ENCODE peak calls at places on chromosomes 3 and 15, in eight cellular contexts. One of them, this sample, is unnamed.

GRCh38 chr15:99167640-99168039 is 62.8 kb downstream of the SYNM start:
- DNase-seq in right atrium auricular region: no peak
- DNase-seq in tibial artery: no peak
- DNase-seq in ovary: no peak
- DNase-seq in endodermal cell: no peak
- DNase-seq in cardiac muscle cell: no peak
- DNase-seq in CD8-positive, alpha-beta T cell: no peak
- DNase-seq in heart right ventricle: no peak
- DNase-seq in this sample: no peak

GRCh38 chr3:106130384-106131084 is 261.7 kb upstream of the CBLB start:
- DNase-seq in cardiac muscle cell: peak; percentile 91
- DNase-seq in endodermal cell: no peak
- DNase-seq in heart right ventricle: no peak
- DNase-seq in tibial artery: no peak
- DNase-seq in CD8-positive, alpha-beta T cell: no peak
- DNase-seq in right atrium auricular region: no peak
- DNase-seq in ovary: no peak
- DNase-seq in this sample: no peak

GRCh38 chr3:190534986-190535385 is 21.1 kb downstream of the IL1RAP start:
- DNase-seq in ovary: no peak
- DNase-seq in CD8-positive, alpha-beta T cell: no peak
- DNase-seq in tibial artery: no peak
- DNase-seq in heart right ventricle: no peak
- DNase-seq in endodermal cell: no peak
- DNase-seq in right atrium auricular region: no peak
- DNase-seq in cardiac muscle cell: peak; percentile 34
- DNase-seq in this sample: no peak

GRCh38 chr3:27943106-27943505 is 221.0 kb upstream of the EOMES start:
- DNase-seq in endodermal cell: peak; percentile 83
- DNase-seq in tibial artery: no peak
- DNase-seq in heart right ventricle: no peak
- DNase-seq in CD8-positive, alpha-beta T cell: no peak
- DNase-seq in right atrium auricular region: no peak
- DNase-seq in ovary: no peak
- DNase-seq in cardiac muscle cell: peak; percentile 36
- DNase-seq in this sample: peak; percentile 45

GRCh38 chr3:18429021-18429745 is 4.0 kb upstream of the SATB1 start:
- DNase-seq in endodermal cell: no peak
- DNase-seq in CD8-positive, alpha-beta T cell: no peak
- DNase-seq in right atrium auricular region: no peak
- DNase-seq in cardiac muscle cell: no peak
- DNase-seq in tibial artery: no peak
- DNase-seq in heart right ventricle: no peak
- DNase-seq in ovary: no peak
- DNase-seq in this sample: no peak

GRCh38 chr3:180296971-180297370 is 260.2 kb upstream of the PEX5L start:
- DNase-seq in heart right ventricle: no peak
- DNase-seq in endodermal cell: no peak
- DNase-seq in CD8-positive, alpha-beta T cell: no peak
- DNase-seq in tibial artery: no peak
- DNase-seq in right atrium auricular region: no peak
- DNase-seq in ovary: no peak
- DNase-seq in cardiac muscle cell: no peak
- DNase-seq in this sample: no peak

GRCh38 chr3:106296111-106296510 is 427.3 kb upstream of the CBLB start:
- DNase-seq in cardiac muscle cell: no peak
- DNase-seq in ovary: no peak
- DNase-seq in endodermal cell: no peak
- DNase-seq in tibial artery: no peak
- DNase-seq in CD8-positive, alpha-beta T cell: no peak
- DNase-seq in heart right ventricle: no peak
- DNase-seq in right atrium auricular region: no peak
- DNase-seq in this sample: no peak

GRCh38 chr3:133769536-133769935 is 23.3 kb downstream of the TF start:
- DNase-seq in ovary: no peak
- DNase-seq in CD8-positive, alpha-beta T cell: no peak
- DNase-seq in right atrium auricular region: no peak
- DNase-seq in endodermal cell: no peak
- DNase-seq in tibial artery: no peak
- DNase-seq in heart right ventricle: no peak
- DNase-seq in cardiac muscle cell: no peak
- DNase-seq in this sample: no peak

GRCh38 chr3:51896607-51897305 is 6.4 kb downstream of the IQCF1 start:
- DNase-seq in cardiac muscle cell: peak; percentile 6
- DNase-seq in endodermal cell: no peak
- DNase-seq in tibial artery: no peak
- DNase-seq in right atrium auricular region: no peak
- DNase-seq in heart right ventricle: no peak
- DNase-seq in ovary: no peak
- DNase-seq in CD8-positive, alpha-beta T cell: no peak
- DNase-seq in this sample: no peak

GRCh38 chr3:149588909-149589308 is 68.9 kb downstream of the WWTR1 start:
- DNase-seq in heart right ventricle: no peak
- DNase-seq in CD8-positive, alpha-beta T cell: no peak
- DNase-seq in cardiac muscle cell: no peak
- DNase-seq in ovary: no peak
- DNase-seq in tibial artery: no peak
- DNase-seq in right atrium auricular region: no peak
- DNase-seq in endodermal cell: no peak
- DNase-seq in this sample: no peak

GRCh38 chr3:58528629-58529028 is 8.4 kb downstream of the ACOX2 start:
- DNase-seq in heart right ventricle: peak; percentile 32
- DNase-seq in tibial artery: no peak
- DNase-seq in ovary: no peak
- DNase-seq in endodermal cell: no peak
- DNase-seq in cardiac muscle cell: peak; percentile 75
- DNase-seq in right atrium auricular region: peak; percentile 54
- DNase-seq in CD8-positive, alpha-beta T cell: no peak
- DNase-seq in this sample: no peak

GRCh38 chr15:70833897-70834765 is 19.8 kb downstream of the LARP6 start:
- DNase-seq in right atrium auricular region: no peak
- DNase-seq in CD8-positive, alpha-beta T cell: no peak
- DNase-seq in ovary: no peak
- DNase-seq in cardiac muscle cell: peak; percentile 74
- DNase-seq in tibial artery: no peak
- DNase-seq in heart right ventricle: no peak
- DNase-seq in endodermal cell: peak; percentile 70
- DNase-seq in this sample: no peak

GRCh38 chr15:37098468-37099320 is 1.7 kb downstream of the MEIS2 start:
- DNase-seq in ovary: peak; percentile 55
- DNase-seq in tibial artery: peak; percentile 76
- DNase-seq in right atrium auricular region: no peak
- DNase-seq in CD8-positive, alpha-beta T cell: no peak
- DNase-seq in heart right ventricle: peak; percentile 48
- DNase-seq in cardiac muscle cell: no peak
- DNase-seq in endodermal cell: peak; percentile 75
- DNase-seq in this sample: no peak

GRCh38 chr3:11950576-11950975 is 53.6 kb upstream of the SYN2 start:
- DNase-seq in cardiac muscle cell: no peak
- DNase-seq in right atrium auricular region: no peak
- DNase-seq in endodermal cell: no peak
- DNase-seq in CD8-positive, alpha-beta T cell: no peak
- DNase-seq in ovary: no peak
- DNase-seq in heart right ventricle: no peak
- DNase-seq in tibial artery: no peak
- DNase-seq in this sample: no peak

GRCh38 chr15:39579487-39580116 is 1.3 kb upstream of the THBS1 start:
- DNase-seq in heart right ventricle: peak; percentile 51
- DNase-seq in tibial artery: peak; percentile 84
- DNase-seq in CD8-positive, alpha-beta T cell: no peak
- DNase-seq in cardiac muscle cell: peak; percentile 95
- DNase-seq in endodermal cell: peak; percentile 95
- DNase-seq in right atrium auricular region: peak; percentile 90
- DNase-seq in ovary: peak; percentile 64
- DNase-seq in this sample: peak; percentile 23

GRCh38 chr3:128455786-128456748 is 10.6 kb downstream of the DNAJB8 start:
- DNase-seq in CD8-positive, alpha-beta T cell: no peak
- DNase-seq in right atrium auricular region: no peak
- DNase-seq in heart right ventricle: no peak
- DNase-seq in cardiac muscle cell: no peak
- DNase-seq in ovary: no peak
- DNase-seq in endodermal cell: no peak
- DNase-seq in tibial artery: no peak
- DNase-seq in this sample: no peak

GRCh38 chr3:128576290-128576689 is 74.3 kb downstream of the RPN1 start:
- DNase-seq in cardiac muscle cell: no peak
- DNase-seq in ovary: no peak
- DNase-seq in tibial artery: no peak
- DNase-seq in endodermal cell: no peak
- DNase-seq in right atrium auricular region: no peak
- DNase-seq in heart right ventricle: no peak
- DNase-seq in CD8-positive, alpha-beta T cell: no peak
- DNase-seq in this sample: no peak

GRCh38 chr3:72010044-72010443 is 225.1 kb upstream of the PROK2 start:
- DNase-seq in ovary: no peak
- DNase-seq in right atrium auricular region: no peak
- DNase-seq in tibial artery: no peak
- DNase-seq in endodermal cell: no peak
- DNase-seq in heart right ventricle: no peak
- DNase-seq in cardiac muscle cell: peak; percentile 41
- DNase-seq in CD8-positive, alpha-beta T cell: no peak
- DNase-seq in this sample: no peak

DNA sequence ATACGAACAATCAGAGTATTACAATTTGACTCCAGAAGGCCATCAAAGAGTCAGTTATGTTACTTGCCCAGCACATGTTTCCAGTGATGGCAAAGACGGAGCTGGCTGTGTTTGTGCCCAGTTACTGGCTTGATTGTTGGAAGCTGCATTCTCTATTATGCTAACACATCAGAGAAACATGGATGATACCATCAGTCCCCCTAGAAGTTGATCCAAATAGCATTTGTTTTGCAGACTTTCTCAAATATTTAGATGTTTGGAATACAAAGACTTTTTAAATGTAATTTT is 73.7 kb downstream of the CLSTN2 start:
- DNase-seq in ovary: no peak
- DNase-seq in CD8-positive, alpha-beta T cell: no peak
- DNase-seq in endodermal cell: no peak
- DNase-seq in tibial artery: no peak
- DNase-seq in cardiac muscle cell: no peak
- DNase-seq in right atrium auricular region: no peak
- DNase-seq in heart right ventricle: no peak
- DNase-seq in this sample: no peak
- H3K4me1 ChIP-seq in ovary: peaks cover 11% of the 10 kb centered on the region
- H3K4me1 ChIP-seq in CD8-positive, alpha-beta T cell: no peaks in the 10 kb centered on the region
- H3K4me1 ChIP-seq in endodermal cell: peaks cover 3% of the 10 kb centered on the region
- H3K4me1 ChIP-seq in tibial artery: no peaks in the 10 kb centered on the region
- H3K4me1 ChIP-seq in cardiac muscle cell: no peaks in the 10 kb centered on the region
- H3K4me1 ChIP-seq in right atrium auricular region: no peaks in the 10 kb centered on the region
- H3K4me1 ChIP-seq in heart right ventricle: no peaks in the 10 kb centered on the region
- H3K4me1 ChIP-seq in this sample: no peaks in the 10 kb centered on the region

GRCh38 chr3:48470286-48470685 is 23.7 kb downstream of the ATRIP start:
- DNase-seq in endodermal cell: peak; percentile 41
- DNase-seq in cardiac muscle cell: no peak
- DNase-seq in tibial artery: no peak
- DNase-seq in ovary: no peak
- DNase-seq in CD8-positive, alpha-beta T cell: no peak
- DNase-seq in right atrium auricular region: no peak
- DNase-seq in heart right ventricle: no peak
- DNase-seq in this sample: no peak

GRCh38 chr3:48467110-48467454 is 20.5 kb downstream of the ATRIP start:
- DNase-seq in cardiac muscle cell: no peak
- DNase-seq in ovary: no peak
- DNase-seq in CD8-positive, alpha-beta T cell: no peak
- DNase-seq in tibial artery: no peak
- DNase-seq in right atrium auricular region: no peak
- DNase-seq in heart right ventricle: no peak
- DNase-seq in endodermal cell: peak; percentile 43
- DNase-seq in this sample: no peak

GRCh38 chr3:48468329-48468731 is 21.8 kb downstream of the ATRIP start:
- DNase-seq in heart right ventricle: no peak
- DNase-seq in CD8-positive, alpha-beta T cell: no peak
- DNase-seq in right atrium auricular region: no peak
- DNase-seq in ovary: no peak
- DNase-seq in cardiac muscle cell: no peak
- DNase-seq in endodermal cell: no peak
- DNase-seq in tibial artery: no peak
- DNase-seq in this sample: no peak

GRCh38 chr3:48467473-48468267 is 21.1 kb downstream of the ATRIP start:
- DNase-seq in CD8-positive, alpha-beta T cell: no peak
- DNase-seq in tibial artery: no peak
- DNase-seq in heart right ventricle: no peak
- DNase-seq in cardiac muscle cell: no peak
- DNase-seq in ovary: no peak
- DNase-seq in right atrium auricular region: no peak
- DNase-seq in endodermal cell: no peak
- DNase-seq in this sample: no peak

GRCh38 chr3:48469046-48469915 is 22.7 kb downstream of the ATRIP start:
- DNase-seq in right atrium auricular region: no peak
- DNase-seq in tibial artery: no peak
- DNase-seq in cardiac muscle cell: no peak
- DNase-seq in CD8-positive, alpha-beta T cell: no peak
- DNase-seq in ovary: no peak
- DNase-seq in heart right ventricle: no peak
- DNase-seq in endodermal cell: peak; percentile 46
- DNase-seq in this sample: peak; percentile 37
- H3K4me1 ChIP-seq in right atrium auricular region: no peaks in the 10 kb centered on the region
- H3K4me1 ChIP-seq in tibial artery: no peaks in the 10 kb centered on the region
- H3K4me1 ChIP-seq in cardiac muscle cell: peaks cover 25% of the 10 kb centered on the region
- H3K4me1 ChIP-seq in CD8-positive, alpha-beta T cell: peaks cover 71% of the 10 kb centered on the region
- H3K4me1 ChIP-seq in ovary: peaks cover 25% of the 10 kb centered on the region
- H3K4me1 ChIP-seq in heart right ventricle: peaks cover 75% of the 10 kb centered on the region
- H3K4me1 ChIP-seq in endodermal cell: peaks cover 12% of the 10 kb centered on the region
- H3K4me1 ChIP-seq in this sample: peaks cover 44% of the 10 kb centered on the region

DNA sequence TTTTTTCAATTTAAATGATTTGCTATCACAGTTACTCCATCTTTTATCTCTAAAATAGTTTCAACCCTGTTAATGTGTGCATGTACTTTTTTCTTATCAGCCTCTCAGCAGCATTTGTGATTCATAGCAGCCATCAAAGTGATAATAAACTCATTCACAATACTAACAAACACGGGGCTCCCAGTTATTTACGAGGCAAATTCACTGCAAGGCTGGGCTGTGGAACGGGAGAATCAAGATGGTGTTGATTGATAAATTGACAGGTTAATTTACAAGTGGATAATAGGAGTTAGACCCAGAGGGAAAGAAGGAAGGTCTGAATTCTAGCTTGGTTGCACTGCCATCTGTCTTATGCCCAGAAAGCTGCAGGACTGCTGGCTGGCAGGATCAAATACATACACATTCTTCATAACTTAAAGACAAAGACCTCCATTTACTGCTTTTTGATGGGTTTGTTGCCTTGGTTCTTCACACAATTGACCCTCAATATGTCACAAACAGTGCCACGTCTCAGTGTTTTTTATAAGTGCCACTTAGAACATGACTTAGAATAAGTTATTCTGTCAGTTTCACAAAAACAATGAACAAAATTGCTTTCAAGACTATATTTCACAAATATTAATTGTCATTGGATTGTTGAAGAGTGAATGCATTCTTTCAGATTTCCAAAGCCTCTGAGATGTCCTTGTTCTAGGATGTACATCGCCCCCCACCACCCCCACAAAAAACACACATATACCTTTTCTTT is 562.8 kb downstream of the NR2F2 start:
- DNase-seq in endodermal cell: peak; percentile 73
- DNase-seq in ovary: no peak
- DNase-seq in right atrium auricular region: no peak
- DNase-seq in cardiac muscle cell: peak; percentile 17
- DNase-seq in CD8-positive, alpha-beta T cell: no peak
- DNase-seq in tibial artery: no peak
- DNase-seq in heart right ventricle: no peak
- DNase-seq in this sample: no peak
- H3K4me1 ChIP-seq in endodermal cell: no peaks in the 10 kb centered on the region
- H3K4me1 ChIP-seq in ovary: no peaks in the 10 kb centered on the region
- H3K4me1 ChIP-seq in right atrium auricular region: no peaks in the 10 kb centered on the region
- H3K4me1 ChIP-seq in cardiac muscle cell: peaks cover 7% of the 10 kb centered on the region
- H3K4me1 ChIP-seq in CD8-positive, alpha-beta T cell: peaks cover 4% of the 10 kb centered on the region
- H3K4me1 ChIP-seq in tibial artery: no peaks in the 10 kb centered on the region
- H3K4me1 ChIP-seq in heart right ventricle: no peaks in the 10 kb centered on the region
- H3K4me1 ChIP-seq in this sample: no peaks in the 10 kb centered on the region

GRCh38 chr15:77416954-77417353 is 3.0 kb downstream of the PEAK1 start:
- DNase-seq in cardiac muscle cell: no peak
- DNase-seq in CD8-positive, alpha-beta T cell: no peak
- DNase-seq in right atrium auricular region: no peak
- DNase-seq in heart right ventricle: no peak
- DNase-seq in endodermal cell: no peak
- DNase-seq in tibial artery: no peak
- DNase-seq in ovary: no peak
- DNase-seq in this sample: no peak
- H3K4me1 ChIP-seq in cardiac muscle cell: peaks cover 21% of the 10 kb centered on the region
- H3K4me1 ChIP-seq in CD8-positive, alpha-beta T cell: peaks cover 15% of the 10 kb centered on the region
- H3K4me1 ChIP-seq in right atrium auricular region: no peaks in the 10 kb centered on the region
- H3K4me1 ChIP-seq in heart right ventricle: peaks cover 8% of the 10 kb centered on the region
- H3K4me1 ChIP-seq in endodermal cell: peaks cover 4% of the 10 kb centered on the region
- H3K4me1 ChIP-seq in tibial artery: no peaks in the 10 kb centered on the region
- H3K4me1 ChIP-seq in ovary: peaks cover 3% of the 10 kb centered on the region
- H3K4me1 ChIP-seq in this sample: no peaks in the 10 kb centered on the region

This sample was measured in Peyer's patch.